ENCODE peak calls at places on chromosomes 3 and 15, in five cellular contexts. L is gastroesophageal sphincter; C is stimulated activated naive CD8-positive, alpha-beta T cell treated with anti-CD3 and anti-CD28 coated beads, Interleukin-15, amount 100 ng/mL, for 72 hours; E is psoas muscle; D is upper lobe of right lung. N is an unnamed sample.

GRCh38 chr3:11244131-11244677 is 28.0 kb upstream of the ATG7 start:
- ATAC-seq in L (no peak), E (no peak), D (no peak), C (no peak), N (no peak)

GRCh38 chr3:184352149-184352785 is 9.1 kb downstream of the CLCN2 start:
- ATAC-seq in C (no peak), D (no peak), E (no peak), L (no peak), N (no peak)

GRCh38 chr3:188431040-188431439 is 277.1 kb downstream of the LPP start:
- ATAC-seq in L (no peak), D (no peak), C (no peak), E (no peak), N (no peak)

GRCh38 chr3:53843195-53844177 is 2.7 kb downstream of the CHDH start:
- ATAC-seq in D (no peak), L (no peak), C (no peak), E (no peak), N (no peak)

GRCh38 chr3:100740207-100740606 is 30.9 kb downstream of the TFG start:
- ATAC-seq in L (no peak), C (peak), E (no peak), D (no peak), N (peak)

GRCh38 chr3:14616606-14617507 is 34.7 kb upstream of the CCDC174 start:
- ATAC-seq in L (no peak), C (no peak), E (no peak), D (no peak), N (peak)

GRCh38 chr3:119156868-119157267 is 10.9 kb downstream of the TEX55 start:
- ATAC-seq in D (no peak), L (no peak), E (no peak), C (no peak), N (no peak)

GRCh38 chr3:189502676-189503257 is 128.4 kb upstream of the TP63 start:
- ATAC-seq in C (peak), D (no peak), E (no peak), L (no peak), N (peak)

GRCh38 chr15:32838820-32839219 is 121.0 kb downstream of the GREM1 start:
- ATAC-seq in C (no peak), D (peak), L (peak), E (peak), N (no peak)

N was measured in activated T-helper 17 cell treated with anti-CD3 and anti-CD28 coated beads, Interleukin-2, amount 50 U/mL, for 72 hours.